ENCODE peak calls at places on chromosomes 4 and X, in nine cellular contexts. W is osteoblast, E is dorsolateral prefrontal cortex, F is fibroblast of lung, M is tibial artery, L is adrenal gland, S is caudate nucleus, N is heart right ventricle, T is substantia nigra. Z is an unnamed sample.

GRCh38 chr4:165974647-165975335 is 101.8 kb downstream of the TLL1 start:
- DNase-seq in W (no peak), E (no peak), F (peak), M (no peak), L (no peak), S (no peak), N (no peak), T (no peak), Z (no peak)

GRCh38 chr4:88866862-88867550 is 169.4 kb upstream of the NAP1L5 start:
- DNase-seq in W (peak), E (no peak), F (peak), M (no peak), L (no peak), S (no peak), N (no peak), T (no peak), Z (no peak)

GRCh38 chrX:51694254-51694653 is 11.6 kb upstream of the CENPVL2 start:
- DNase-seq in W (no peak), E (no peak), F (no peak), M (no peak), L (no peak), S (no peak), N (no peak), T (no peak), Z (no peak)

GRCh38 chr4:57053508-57053907 is 56.7 kb downstream of the IGFBP7 start:
- DNase-seq in W (peak), E (no peak), F (peak), M (no peak), L (no peak), S (no peak), N (no peak), T (no peak), Z (no peak)

GRCh38 chr4:23818097-23818648 is 71.7 kb downstream of the PPARGC1A start:
- DNase-seq in W (no peak), E (no peak), F (no peak), M (no peak), L (no peak), S (no peak), N (no peak), T (no peak), Z (no peak)

GRCh38 chrX:63713510-63713909 is 71.5 kb downstream of the ARHGEF9 start:
- DNase-seq in W (no peak), E (no peak), F (peak), M (no peak), L (no peak), S (no peak), N (peak), T (no peak), Z (no peak)

GRCh38 chr4:119106036-119107000 is 29.3 kb upstream of the MYOZ2 start:
- DNase-seq in W (no peak), E (no peak), F (no peak), M (no peak), L (no peak), S (no peak), N (no peak), T (no peak), Z (no peak)

GRCh38 chr4:147777456-147778091 is 45.7 kb downstream of the ARHGAP10 start:
- DNase-seq in W (no peak), E (no peak), F (peak), M (no peak), L (no peak), S (no peak), N (no peak), T (no peak), Z (no peak)

GRCh38 chr4:103008875-103009729 is 10.4 kb downstream of the SLC9B1 start:
- DNase-seq in W (peak), E (no peak), F (peak), M (no peak), L (no peak), S (no peak), N (no peak), T (no peak), Z (no peak)

GRCh38 chr4:113446019-113446418 is 315.5 kb downstream of the CAMK2D start:
- DNase-seq in W (no peak), E (no peak), F (peak), M (no peak), L (no peak), S (peak), N (no peak), T (no peak), Z (no peak)

GRCh38 chr4:38563703-38564490 is 100.1 kb upstream of the KLF3 start:
- DNase-seq in W (no peak), E (peak), F (peak), M (no peak), L (no peak), S (peak), N (no peak), T (peak), Z (no peak)

GRCh38 chr4:14918336-14918735 is 83.9 kb upstream of the CPEB2 start:
- DNase-seq in W (no peak), E (no peak), F (no peak), M (no peak), L (no peak), S (peak), N (no peak), T (no peak), Z (no peak)

GRCh38 chr4:16250665-16251365 is 24.5 kb upstream of the TAPT1 start:
- DNase-seq in W (no peak), E (no peak), F (peak), M (no peak), L (peak), S (no peak), N (no peak), T (no peak), Z (no peak)

GRCh38 chr4:158768577-158769174 is at the start of gene FNIP2:
- DNase-seq in W (peak), E (peak), F (peak), M (peak), L (peak), S (peak), N (peak), T (peak), Z (peak)

GRCh38 chrX:136112781-136113180 is 34.6 kb upstream of the FHL1 start:
- DNase-seq in W (no peak), E (no peak), F (no peak), M (no peak), L (no peak), S (no peak), N (no peak), T (no peak), Z (no peak)

GRCh38 chr4:76305033-76305687 is 1.4 kb upstream of the STBD1 start:
- DNase-seq in W (no peak), E (no peak), F (no peak), M (no peak), L (no peak), S (no peak), N (no peak), T (no peak), Z (no peak)

GRCh38 chr4:14445882-14446281 is 556.4 kb upstream of the CPEB2 start:
- DNase-seq in W (no peak), E (no peak), F (no peak), M (no peak), L (no peak), S (peak), N (no peak), T (no peak), Z (no peak)

GRCh38 chr4:140645614-140646412 is 77.1 kb upstream of the UCP1 start:
- DNase-seq in W (peak), E (no peak), F (peak), M (no peak), L (no peak), S (peak), N (peak), T (no peak), Z (no peak)

GRCh38 chrX:13506574-13506973 is 62.8 kb upstream of the EGFL6 start:
- DNase-seq in W (peak), E (no peak), F (peak), M (no peak), L (peak), S (no peak), N (peak), T (no peak), Z (no peak)

GRCh38 chrX:136694491-136695087 is 46.6 kb downstream of the CD40LG start:
- DNase-seq in W (peak), E (no peak), F (peak), M (no peak), L (no peak), S (no peak), N (no peak), T (no peak), Z (no peak)

GRCh38 chrX:45505214-45505613 is 304.5 kb upstream of the DIPK2B start:
- DNase-seq in W (peak), E (no peak), F (peak), M (no peak), L (no peak), S (no peak), N (no peak), T (no peak), Z (no peak)

GRCh38 chrX:31269914-31270313 is 198.1 kb upstream of the FTHL17 start:
- DNase-seq in W (no peak), E (no peak), F (no peak), M (no peak), L (no peak), S (no peak), N (no peak), T (no peak), Z (no peak)

GRCh38 chr4:26320159-26320452 is 708 bp upstream of the RBPJ start:
- DNase-seq in W (peak), E (no peak), F (no peak), M (no peak), L (no peak), S (no peak), N (no peak), T (no peak), Z (no peak)

GRCh38 chr4:149997881-149998421 is 80.3 kb upstream of the DCLK2 start:
- DNase-seq in W (peak), E (no peak), F (peak), M (no peak), L (no peak), S (peak), N (no peak), T (no peak), Z (no peak)

GRCh38 chr4:55312491-55313101 is 33.4 kb upstream of the SRD5A3 start:
- DNase-seq in W (no peak), E (peak), F (peak), M (peak), L (peak), S (no peak), N (no peak), T (no peak), Z (no peak)

GRCh38 chr4:171025776-171026175 is 787.4 kb upstream of the GALNTL6 start:
- DNase-seq in W (no peak), E (no peak), F (no peak), M (no peak), L (no peak), S (no peak), N (no peak), T (no peak), Z (no peak)

GRCh38 chrX:13470680-13470967 is 98.8 kb upstream of the EGFL6 start:
- DNase-seq in W (no peak), E (no peak), F (no peak), M (no peak), L (no peak), S (no peak), N (no peak), T (no peak), Z (no peak)

GRCh38 chrX:134480061-134480460 is 20.1 kb downstream of the HPRT1 start:
- DNase-seq in W (no peak), E (no peak), F (peak), M (no peak), L (no peak), S (no peak), N (no peak), T (no peak), Z (no peak)

GRCh38 chr4:10022346-10023049 is 1.2 kb upstream of the SLC2A9 start:
- DNase-seq in W (no peak), E (no peak), F (no peak), M (no peak), L (no peak), S (no peak), N (no peak), T (no peak), Z (no peak)

GRCh38 chrX:68699960-68700746 is 52.7 kb downstream of the STARD8 start:
- DNase-seq in W (peak), E (no peak), F (peak), M (peak), L (no peak), S (no peak), N (no peak), T (no peak), Z (no peak)

GRCh38 chr4:157221895-157222763 is 1.6 kb downstream of the GRIA2 start:
- DNase-seq in W (peak), E (peak), F (peak), M (no peak), L (no peak), S (peak), N (no peak), T (peak), Z (peak)

GRCh38 chr4:169383724-169384123 is 113.0 kb upstream of the SH3RF1 start:
- DNase-seq in W (peak), E (no peak), F (peak), M (no peak), L (no peak), S (no peak), N (no peak), T (no peak), Z (no peak)

GRCh38 chrX:132737743-132738142 is 220.7 kb downstream of the HS6ST2 start:
- DNase-seq in W (no peak), E (no peak), F (no peak), M (no peak), L (peak), S (no peak), N (no peak), T (no peak), Z (peak)

GRCh38 chr4:88659061-88659889 is 38.4 kb downstream of the NAP1L5 start:
- DNase-seq in W (peak), E (no peak), F (peak), M (peak), L (peak), S (peak), N (no peak), T (no peak), Z (no peak)

DNA sequence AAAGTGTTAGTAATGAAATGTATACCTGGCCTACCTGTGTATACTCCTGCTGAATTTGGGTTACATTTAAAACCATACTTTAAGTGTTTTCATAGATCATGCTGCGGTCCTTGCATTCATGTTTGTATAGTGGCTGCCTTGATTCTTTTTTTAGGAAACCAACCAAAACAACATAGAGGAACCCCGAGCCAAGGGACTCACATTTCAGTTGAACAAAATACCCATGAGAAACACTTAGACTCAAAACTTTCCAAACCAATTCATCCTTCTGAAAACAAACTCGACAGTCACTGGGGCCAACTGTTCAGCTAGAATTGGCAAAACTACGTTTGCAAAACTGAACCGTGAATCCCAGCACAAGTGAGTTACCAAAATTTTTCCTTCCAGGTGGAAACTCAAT is 1.4 kb downstream of the ADGRA3 start:
- DNase-seq in W (peak), E (no peak), F (no peak), M (no peak), L (no peak), S (no peak), N (no peak), T (no peak), Z (no peak)
- H3K27ac ChIP-seq in W (peak), E (no peak), F (peak), M (peak), L (peak), S (peak), N (peak), T (no peak), Z (peak)

DNA sequence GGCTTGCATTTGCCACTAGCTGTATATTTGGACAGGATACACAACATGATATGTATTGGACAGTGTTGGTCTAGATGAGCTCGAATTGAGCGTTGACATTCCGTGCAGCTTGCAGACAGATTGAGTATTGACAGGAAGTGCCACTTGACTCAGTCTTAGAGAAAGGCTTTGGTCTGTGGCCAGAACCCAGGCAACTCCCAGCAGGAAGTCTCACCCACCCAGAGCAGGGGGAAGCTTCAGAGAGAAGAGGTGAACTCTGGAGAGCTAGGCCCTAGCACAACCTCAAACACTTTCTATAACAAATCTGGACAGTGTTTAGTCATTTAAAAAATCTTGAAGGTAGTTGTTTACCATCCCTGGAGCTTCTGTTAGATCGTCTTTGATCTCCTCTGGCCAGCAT is 280.5 kb downstream of the FBXW7 start:
- DNase-seq in W (peak), E (no peak), F (peak), M (peak), L (peak), S (no peak), N (no peak), T (no peak), Z (no peak)
- H3K27ac ChIP-seq in W (no peak), E (no peak), F (no peak), M (no peak), L (no peak), S (no peak), N (peak), T (no peak), Z (peak)

GRCh38 chrX:25072247-25072646 is 56.5 kb upstream of the ARX start:
- DNase-seq in W (no peak), E (no peak), F (no peak), M (no peak), L (no peak), S (no peak), N (no peak), T (no peak), Z (no peak)
- H3K27ac ChIP-seq in W (no peak), E (no peak), F (no peak), M (no peak), L (no peak), S (no peak), N (no peak), T (no peak), Z (no peak)

GRCh38 chrX:49308604-49309269 is 5.3 kb downstream of the GAGE10 start:
- DNase-seq in W (peak), E (no peak), F (no peak), M (no peak), L (no peak), S (no peak), N (no peak), T (no peak), Z (no peak)
- H3K27ac ChIP-seq in W (no peak), E (no peak), F (no peak), M (peak), L (no peak), S (no peak), N (peak), T (no peak), Z (no peak)

Z was measured in left lung.